ENCODE peak calls at places on chromosome 16, in eight cellular contexts. M, H, D, O, U, X, B and V are unnamed samples.

GRCh38 chr16:1946495-1947368 is 3.7 kb upstream of the MSRB1 start:
- DNase-seq in M (no peak), H (no peak), D (no peak), O (no peak), U (no peak), X (no peak), B (no peak), V (no peak)

GRCh38 chr16:9072806-9073341 is 18.6 kb upstream of the HAPSTR1 start:
- DNase-seq in M (no peak), H (no peak), D (no peak), O (no peak), U (no peak), X (no peak), B (no peak), V (no peak)

GRCh38 chr16:50298591-50299507 is 32.5 kb downstream of the ADCY7 start:
- DNase-seq in M (no peak), H (no peak), D (no peak), O (no peak), U (no peak), X (peak), B (no peak), V (no peak)

GRCh38 chr16:80117731-80118130 is 423.1 kb upstream of the DYNLRB2 start:
- DNase-seq in M (no peak), H (no peak), D (no peak), O (no peak), U (no peak), X (no peak), B (no peak), V (no peak)

GRCh38 chr16:22369221-22369811 is 5.1 kb downstream of the CDR2 start:
- DNase-seq in M (no peak), H (no peak), D (peak), O (no peak), U (no peak), X (no peak), B (no peak), V (no peak)

GRCh38 chr16:66746682-66747081 is 4.7 kb downstream of the DYNC1LI2 start:
- DNase-seq in M (no peak), H (no peak), D (no peak), O (no peak), U (no peak), X (no peak), B (no peak), V (no peak)

GRCh38 chr16:85515830-85516397 is 97.2 kb upstream of the GSE1 start:
- DNase-seq in M (peak), H (no peak), D (no peak), O (no peak), U (no peak), X (no peak), B (no peak), V (no peak)

GRCh38 chr16:85602831-85603755 is 10.0 kb upstream of the GSE1 start:
- DNase-seq in M (no peak), H (no peak), D (no peak), O (no peak), U (no peak), X (no peak), B (no peak), V (no peak)

GRCh38 chr16:85376292-85377095 is 236.6 kb upstream of the GSE1 start:
- DNase-seq in M (peak), H (peak), D (no peak), O (no peak), U (no peak), X (no peak), B (no peak), V (no peak)

GRCh38 chr16:75304521-75305363 is 53.3 kb upstream of the BCAR1 start:
- DNase-seq in M (no peak), H (no peak), D (peak), O (peak), U (no peak), X (peak), B (peak), V (peak)

GRCh38 chr16:87117936-87118335 is 199.3 kb downstream of the C16orf95 start:
- DNase-seq in M (no peak), H (no peak), D (no peak), O (no peak), U (no peak), X (no peak), B (no peak), V (no peak)

GRCh38 chr16:30416047-30416603 is 8.7 kb downstream of the ZNF771 start:
- DNase-seq in M (no peak), H (no peak), D (no peak), O (no peak), U (no peak), X (no peak), B (no peak), V (no peak)

GRCh38 chr16:30416624-30417298 is 9.4 kb downstream of the ZNF771 start:
- DNase-seq in M (no peak), H (no peak), D (no peak), O (no peak), U (no peak), X (no peak), B (no peak), V (no peak)

GRCh38 chr16:30418350-30419181 is 11.2 kb downstream of the ZNF771 start:
- DNase-seq in M (no peak), H (no peak), D (peak), O (no peak), U (no peak), X (no peak), B (no peak), V (no peak)

GRCh38 chr16:30421010-30421409 is 8.8 kb downstream of the DCTPP1 start:
- DNase-seq in M (no peak), H (no peak), D (no peak), O (no peak), U (no peak), X (no peak), B (no peak), V (no peak)

DNA sequence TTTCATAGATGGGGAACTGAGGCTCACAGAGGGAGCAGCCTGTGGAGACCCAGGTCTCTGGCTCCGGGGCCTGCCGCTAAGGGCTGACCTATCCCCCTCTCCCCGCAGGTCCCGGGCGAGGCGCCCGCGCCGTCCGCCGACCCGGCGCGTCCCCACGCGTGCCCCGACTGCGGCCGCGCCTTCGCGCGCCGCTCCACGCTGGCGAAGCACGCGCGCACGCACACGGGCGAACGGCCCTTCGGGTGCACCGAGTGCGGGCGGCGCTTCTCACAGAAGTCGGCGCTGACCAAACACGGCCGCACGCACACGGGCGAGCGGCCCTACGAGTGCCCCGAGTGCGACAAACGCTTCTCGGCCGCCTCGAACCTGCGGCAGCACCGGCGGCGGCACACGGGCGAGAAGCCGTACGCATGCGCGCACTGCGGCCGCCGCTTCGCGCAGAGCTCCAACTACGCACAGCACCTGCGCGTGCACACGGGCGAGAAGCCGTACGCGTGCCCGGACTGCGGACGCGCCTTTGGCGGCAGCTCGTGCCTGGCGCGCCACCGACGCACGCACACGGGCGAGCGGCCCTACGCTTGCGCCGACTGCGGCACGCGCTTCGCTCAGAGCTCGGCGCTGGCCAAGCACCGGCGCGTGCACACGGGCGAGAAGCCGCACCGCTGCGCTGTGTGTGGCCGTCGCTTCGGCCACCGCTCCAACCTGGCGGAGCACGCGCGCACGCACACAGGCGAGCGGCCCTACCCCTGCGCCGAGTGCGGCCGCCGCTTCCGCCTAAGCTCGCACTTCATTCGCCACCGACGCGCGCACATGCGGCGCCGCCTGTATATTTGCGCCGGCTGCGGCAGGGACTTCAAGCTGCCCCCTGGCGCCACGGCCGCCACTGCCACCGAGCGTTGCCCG is 10.3 kb downstream of the ZNF771 start:
- DNase-seq in M (peak), H (peak), D (peak), O (peak), U (no peak), X (peak), B (peak), V (no peak)
- TF ChIP-seq POLR2A in M (no peak), H (peak), D (peak), O (no peak), U (no peak), X (no peak), B (peak), V (no peak)

DNA sequence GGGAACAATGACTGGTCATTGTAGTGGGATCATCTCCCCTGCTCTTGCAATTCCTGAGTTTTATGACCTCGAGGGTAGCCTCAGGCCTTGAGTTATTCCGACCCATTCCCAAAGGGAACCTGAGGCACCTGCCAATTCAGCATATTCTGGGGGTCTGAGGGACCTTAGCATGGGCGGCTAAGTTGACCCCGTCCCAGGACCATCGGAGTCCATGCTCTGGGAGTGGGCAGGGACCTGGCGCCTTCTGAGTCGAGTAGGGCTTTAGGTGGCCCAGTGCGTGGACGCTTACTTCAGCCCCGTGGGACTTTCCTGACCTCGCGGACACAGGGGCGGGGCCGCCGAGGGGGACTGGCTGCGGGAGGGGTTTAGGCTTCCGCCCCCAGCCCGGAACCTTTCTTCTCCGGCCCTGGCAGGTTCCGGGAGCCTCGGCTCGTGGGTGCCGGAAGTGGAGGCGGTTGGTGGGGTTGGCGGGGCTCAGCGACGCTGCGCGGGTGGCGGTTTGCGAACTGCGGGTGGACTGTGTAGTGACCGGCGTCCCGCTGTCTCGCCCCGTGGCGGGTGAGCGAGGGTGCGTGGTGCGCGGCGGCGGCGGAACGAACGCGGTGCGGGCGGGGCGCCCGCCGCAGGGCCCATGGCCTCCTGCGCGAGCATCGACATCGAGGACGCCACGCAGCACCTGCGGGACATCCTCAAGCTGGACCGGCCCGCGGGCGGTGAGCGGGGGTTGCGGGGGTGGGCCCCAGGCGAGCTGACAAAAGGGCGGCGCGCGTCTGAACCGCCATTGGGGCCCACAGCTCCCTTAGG is at the start of gene EDC4:
- DNase-seq in M (peak), H (peak), D (peak), O (peak), U (peak), X (peak), B (peak), V (peak)
- TF ChIP-seq POLR2A in M (peak), H (peak), D (peak), O (peak), U (peak), X (no peak), B (no peak), V (peak)

DNA sequence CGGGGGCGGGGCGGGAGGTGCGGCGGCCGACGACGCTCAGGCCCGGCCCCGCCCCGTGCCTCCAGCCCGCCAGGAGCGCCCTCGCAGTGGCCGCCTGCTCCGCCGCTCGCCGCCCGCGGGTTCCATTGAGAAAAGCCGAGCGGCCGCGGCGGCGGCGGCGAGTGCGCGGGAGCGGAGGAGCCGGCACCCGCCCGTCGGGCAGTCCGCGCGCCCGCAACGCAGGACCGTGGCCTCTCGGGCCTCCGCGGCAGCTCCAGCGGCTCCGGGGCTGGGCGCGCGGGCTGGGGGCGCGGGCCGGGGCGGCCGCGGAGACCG is at the start of gene ZFPM1:
- DNase-seq in M (no peak), H (no peak), D (no peak), O (no peak), U (no peak), X (no peak), B (no peak), V (peak)
- TF ChIP-seq POLR2A in M (no peak), H (peak), D (peak), O (no peak), U (peak), X (peak), B (no peak), V (peak)

GRCh38 chr16:27203429-27204231 is at the start of gene KDM8:
- DNase-seq in M (peak), H (peak), D (peak), O (peak), U (peak), X (peak), B (peak), V (peak)
- TF ChIP-seq POLR2A in M (no peak), H (peak), D (peak), O (peak), U (peak), X (peak), B (peak), V (peak)

GRCh38 chr16:89154390-89155183 is 17.0 kb upstream of the CDH15 start:
- DNase-seq in M (no peak), H (no peak), D (no peak), O (no peak), U (no peak), X (no peak), B (no peak), V (no peak)
- TF ChIP-seq POLR2A in M (no peak), H (no peak), D (no peak), O (no peak), U (no peak), X (no peak), B (no peak), V (no peak)

DNA sequence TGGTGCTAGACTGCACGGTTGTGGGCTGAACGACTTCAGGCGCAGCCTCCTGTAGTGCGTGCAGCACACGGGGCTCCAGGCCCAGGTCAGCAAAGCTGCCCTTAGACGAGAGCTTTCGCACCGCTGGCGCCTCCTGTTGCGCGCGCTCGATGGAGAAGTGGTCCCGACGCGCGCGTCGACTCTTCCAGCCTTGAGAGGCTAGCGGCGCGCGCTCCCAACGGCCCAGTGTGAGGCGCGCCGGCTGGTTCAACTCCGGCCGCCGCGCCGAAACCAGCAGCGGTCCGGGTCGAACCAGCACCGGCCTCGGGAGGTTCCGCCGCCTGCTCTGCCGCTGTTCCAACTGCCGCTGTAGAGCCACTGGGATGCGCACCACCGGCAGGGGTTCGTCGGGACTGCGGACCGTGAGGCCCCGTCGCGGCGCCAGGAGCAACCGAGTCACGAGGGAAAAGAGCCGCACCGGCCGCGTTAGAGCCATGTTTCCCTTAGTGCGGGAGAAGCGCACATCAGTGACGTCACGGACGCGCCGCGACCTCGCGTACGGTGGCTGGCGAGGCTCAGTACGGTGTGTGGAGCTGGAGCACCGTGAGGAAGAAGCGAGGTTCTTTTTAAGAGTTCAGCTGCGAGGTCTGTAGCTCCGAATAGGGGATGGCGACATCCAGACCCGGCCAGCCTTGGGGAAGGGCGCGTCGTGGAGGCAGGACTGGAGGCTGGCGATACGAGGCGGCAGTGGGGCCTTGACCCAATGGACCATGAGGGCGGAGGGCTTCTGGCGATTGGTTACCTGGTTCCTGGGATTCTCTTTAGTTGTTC is at the start of the genes DDX28 and DUS2:
- DNase-seq in M (peak), H (peak), D (peak), O (peak), U (peak), X (peak), B (peak), V (peak)
- TF ChIP-seq POLR2A in M (peak), H (peak), D (peak), O (peak), U (peak), X (no peak), B (peak), V (peak)

GRCh38 chr16:52500963-52501362 is 46.0 kb downstream of the TOX3 start:
- DNase-seq in M (no peak), H (no peak), D (no peak), O (no peak), U (no peak), X (no peak), B (no peak), V (no peak)
- TF ChIP-seq POLR2A in M (no peak), H (no peak), D (no peak), O (no peak), U (no peak), X (no peak), B (no peak), V (no peak)